ENCODE peak calls at places on chromosomes 11 and 22, in ten cellular contexts. One of them, this sample, is unnamed.

GRCh38 chr11:66970808-66971442 is 4.2 kb upstream of the C11orf86 start:
- DNase-seq in CD4-positive, alpha-beta T cell: no peak
- DNase-seq in IMR-90: peak; percentile 100
- DNase-seq in left ventricle myocardium inferior: no peak
- DNase-seq in CD8-positive, alpha-beta T cell: no peak
- DNase-seq in transverse colon: peak; percentile 29
- DNase-seq in Panc1: peak; percentile 91
- DNase-seq in hepatocyte: peak; percentile 85
- DNase-seq in lung: peak; percentile 69
- DNase-seq in colonic mucosa: no peak
- DNase-seq in this sample: peak; percentile 38

GRCh38 chr11:45803981-45804805 is 756 bp upstream of the SLC35C1 start:
- DNase-seq in CD4-positive, alpha-beta T cell: peak; percentile 58
- DNase-seq in left ventricle myocardium inferior: peak; percentile 88
- DNase-seq in transverse colon: peak; percentile 94
- DNase-seq in CD8-positive, alpha-beta T cell: peak; percentile 65
- DNase-seq in Panc1: no peak
- DNase-seq in hepatocyte: peak; percentile 90
- DNase-seq in colonic mucosa: peak; percentile 92
- DNase-seq in lung: peak; percentile 80
- DNase-seq in IMR-90: peak; percentile 33
- DNase-seq in this sample: peak; percentile 73

GRCh38 chr11:121671276-121672168 is 218.8 kb upstream of the SORL1-AS1 start:
- DNase-seq in hepatocyte: peak; percentile 58
- DNase-seq in left ventricle myocardium inferior: no peak
- DNase-seq in CD8-positive, alpha-beta T cell: no peak
- DNase-seq in colonic mucosa: no peak
- DNase-seq in Panc1: no peak
- DNase-seq in IMR-90: peak; percentile 49
- DNase-seq in lung: no peak
- DNase-seq in CD4-positive, alpha-beta T cell: no peak
- DNase-seq in transverse colon: no peak
- DNase-seq in this sample: peak; percentile 36

GRCh38 chr22:19129871-19130270 is 1.2 kb upstream of the TSSK2 start:
- DNase-seq in transverse colon: no peak
- DNase-seq in lung: no peak
- DNase-seq in CD4-positive, alpha-beta T cell: no peak
- DNase-seq in hepatocyte: no peak
- DNase-seq in left ventricle myocardium inferior: no peak
- DNase-seq in colonic mucosa: no peak
- DNase-seq in Panc1: no peak
- DNase-seq in CD8-positive, alpha-beta T cell: no peak
- DNase-seq in IMR-90: no peak
- DNase-seq in this sample: no peak

GRCh38 chr11:10114593-10115404 is 179.2 kb downstream of the SBF2 start:
- DNase-seq in hepatocyte: no peak
- DNase-seq in transverse colon: no peak
- DNase-seq in CD8-positive, alpha-beta T cell: no peak
- DNase-seq in CD4-positive, alpha-beta T cell: no peak
- DNase-seq in Panc1: no peak
- DNase-seq in colonic mucosa: no peak
- DNase-seq in IMR-90: no peak
- DNase-seq in lung: no peak
- DNase-seq in left ventricle myocardium inferior: no peak
- DNase-seq in this sample: peak; percentile 9

GRCh38 chr22:31451709-31452571 is 37.7 kb downstream of the EIF4ENIF1 start:
- DNase-seq in left ventricle myocardium inferior: no peak
- DNase-seq in CD8-positive, alpha-beta T cell: no peak
- DNase-seq in transverse colon: no peak
- DNase-seq in colonic mucosa: peak; percentile 18
- DNase-seq in lung: no peak
- DNase-seq in hepatocyte: peak; percentile 28
- DNase-seq in IMR-90: peak; percentile 59
- DNase-seq in CD4-positive, alpha-beta T cell: no peak
- DNase-seq in Panc1: peak; percentile 22
- DNase-seq in this sample: peak; percentile 3

GRCh38 chr11:3939651-3940190 is 84.3 kb downstream of the STIM1 start:
- DNase-seq in transverse colon: no peak
- DNase-seq in lung: no peak
- DNase-seq in CD4-positive, alpha-beta T cell: no peak
- DNase-seq in IMR-90: peak; percentile 74
- DNase-seq in colonic mucosa: no peak
- DNase-seq in hepatocyte: no peak
- DNase-seq in left ventricle myocardium inferior: no peak
- DNase-seq in Panc1: no peak
- DNase-seq in CD8-positive, alpha-beta T cell: no peak
- DNase-seq in this sample: no peak

GRCh38 chr11:21636561-21636960 is 556.3 kb upstream of the ANO5 start:
- DNase-seq in left ventricle myocardium inferior: no peak
- DNase-seq in IMR-90: no peak
- DNase-seq in CD4-positive, alpha-beta T cell: no peak
- DNase-seq in Panc1: no peak
- DNase-seq in CD8-positive, alpha-beta T cell: no peak
- DNase-seq in transverse colon: no peak
- DNase-seq in lung: no peak
- DNase-seq in colonic mucosa: no peak
- DNase-seq in hepatocyte: no peak
- DNase-seq in this sample: no peak

GRCh38 chr11:32092581-32093170 is 1.8 kb downstream of the RCN1 start:
- DNase-seq in Panc1: no peak
- DNase-seq in transverse colon: no peak
- DNase-seq in CD4-positive, alpha-beta T cell: no peak
- DNase-seq in CD8-positive, alpha-beta T cell: no peak
- DNase-seq in hepatocyte: no peak
- DNase-seq in IMR-90: no peak
- DNase-seq in colonic mucosa: no peak
- DNase-seq in left ventricle myocardium inferior: no peak
- DNase-seq in lung: no peak
- DNase-seq in this sample: no peak

GRCh38 chr11:17173332-17173731 is 34.5 kb downstream of the PIK3C2A start:
- DNase-seq in lung: no peak
- DNase-seq in CD8-positive, alpha-beta T cell: no peak
- DNase-seq in colonic mucosa: no peak
- DNase-seq in IMR-90: no peak
- DNase-seq in left ventricle myocardium inferior: no peak
- DNase-seq in transverse colon: no peak
- DNase-seq in CD4-positive, alpha-beta T cell: no peak
- DNase-seq in hepatocyte: no peak
- DNase-seq in Panc1: no peak
- DNase-seq in this sample: no peak

GRCh38 chr11:93741882-93742226 is 382 bp downstream of the C11orf54 start:
- DNase-seq in IMR-90: peak; percentile 68
- DNase-seq in transverse colon: peak; percentile 72
- DNase-seq in hepatocyte: peak; percentile 76
- DNase-seq in colonic mucosa: peak; percentile 74
- DNase-seq in CD8-positive, alpha-beta T cell: no peak
- DNase-seq in left ventricle myocardium inferior: no peak
- DNase-seq in lung: peak; percentile 69
- DNase-seq in Panc1: no peak
- DNase-seq in CD4-positive, alpha-beta T cell: no peak
- DNase-seq in this sample: peak; percentile 74

GRCh38 chr22:48673806-48674500 is 1153.7 kb downstream of the BRD1 start:
- DNase-seq in transverse colon: no peak
- DNase-seq in CD4-positive, alpha-beta T cell: no peak
- DNase-seq in CD8-positive, alpha-beta T cell: no peak
- DNase-seq in IMR-90: no peak
- DNase-seq in colonic mucosa: no peak
- DNase-seq in left ventricle myocardium inferior: no peak
- DNase-seq in Panc1: no peak
- DNase-seq in lung: no peak
- DNase-seq in hepatocyte: no peak
- DNase-seq in this sample: no peak

GRCh38 chr22:27879923-27880322 is 39.1 kb downstream of the PITPNB start:
- DNase-seq in CD8-positive, alpha-beta T cell: no peak
- DNase-seq in IMR-90: peak; percentile 54
- DNase-seq in Panc1: no peak
- DNase-seq in left ventricle myocardium inferior: no peak
- DNase-seq in CD4-positive, alpha-beta T cell: no peak
- DNase-seq in transverse colon: no peak
- DNase-seq in lung: no peak
- DNase-seq in hepatocyte: peak; percentile 50
- DNase-seq in colonic mucosa: no peak
- DNase-seq in this sample: peak; percentile 32

GRCh38 chr11:1223346-1224108 is 661 bp downstream of the MUC5B start:
- DNase-seq in IMR-90: no peak
- DNase-seq in CD8-positive, alpha-beta T cell: no peak
- DNase-seq in colonic mucosa: peak; percentile 41
- DNase-seq in lung: no peak
- DNase-seq in Panc1: no peak
- DNase-seq in hepatocyte: no peak
- DNase-seq in left ventricle myocardium inferior: no peak
- DNase-seq in transverse colon: peak; percentile 36
- DNase-seq in CD4-positive, alpha-beta T cell: no peak
- DNase-seq in this sample: no peak

GRCh38 chr11:70105755-70106571 is 27.8 kb downstream of the ANO1 start:
- DNase-seq in CD4-positive, alpha-beta T cell: no peak
- DNase-seq in IMR-90: no peak
- DNase-seq in Panc1: no peak
- DNase-seq in left ventricle myocardium inferior: no peak
- DNase-seq in hepatocyte: no peak
- DNase-seq in CD8-positive, alpha-beta T cell: no peak
- DNase-seq in lung: no peak
- DNase-seq in transverse colon: no peak
- DNase-seq in colonic mucosa: no peak
- DNase-seq in this sample: no peak

GRCh38 chr11:70105369-70105754 is 27.2 kb downstream of the ANO1 start:
- DNase-seq in hepatocyte: no peak
- DNase-seq in IMR-90: no peak
- DNase-seq in colonic mucosa: no peak
- DNase-seq in lung: no peak
- DNase-seq in CD8-positive, alpha-beta T cell: no peak
- DNase-seq in CD4-positive, alpha-beta T cell: no peak
- DNase-seq in left ventricle myocardium inferior: no peak
- DNase-seq in Panc1: no peak
- DNase-seq in transverse colon: no peak
- DNase-seq in this sample: no peak

GRCh38 chr11:70103256-70103975 is 25.3 kb downstream of the ANO1 start:
- DNase-seq in hepatocyte: no peak
- DNase-seq in left ventricle myocardium inferior: no peak
- DNase-seq in Panc1: no peak
- DNase-seq in transverse colon: no peak
- DNase-seq in lung: no peak
- DNase-seq in CD8-positive, alpha-beta T cell: no peak
- DNase-seq in IMR-90: no peak
- DNase-seq in colonic mucosa: no peak
- DNase-seq in CD4-positive, alpha-beta T cell: no peak
- DNase-seq in this sample: no peak

GRCh38 chr11:70104961-70105360 is 26.8 kb downstream of the ANO1 start:
- DNase-seq in transverse colon: no peak
- DNase-seq in hepatocyte: no peak
- DNase-seq in lung: no peak
- DNase-seq in CD8-positive, alpha-beta T cell: no peak
- DNase-seq in left ventricle myocardium inferior: no peak
- DNase-seq in colonic mucosa: no peak
- DNase-seq in IMR-90: no peak
- DNase-seq in Panc1: no peak
- DNase-seq in CD4-positive, alpha-beta T cell: no peak
- DNase-seq in this sample: no peak

DNA sequence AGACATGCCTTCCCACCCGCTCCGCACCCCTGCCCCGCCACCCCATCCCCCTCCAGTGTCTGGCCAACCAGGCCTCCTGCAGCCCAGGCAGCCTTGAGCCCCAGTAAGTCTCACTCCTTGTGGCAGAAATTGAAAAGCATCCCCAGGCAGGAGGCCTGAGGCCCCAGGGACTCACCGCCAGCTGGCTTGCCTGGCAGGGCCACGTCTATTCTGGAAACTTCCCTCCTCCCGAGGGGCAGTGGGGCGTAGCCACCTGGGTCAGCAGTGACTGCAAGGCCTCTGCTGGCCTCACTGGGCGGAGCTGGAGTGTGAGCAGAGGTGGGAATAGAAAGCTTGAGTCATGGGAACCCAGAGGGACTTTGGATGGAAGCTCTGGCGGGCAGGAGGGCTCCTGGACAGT is 26.3 kb downstream of the ANO1 start:
- DNase-seq in hepatocyte: peak; percentile 47
- DNase-seq in left ventricle myocardium inferior: no peak
- DNase-seq in CD4-positive, alpha-beta T cell: no peak
- DNase-seq in colonic mucosa: no peak
- DNase-seq in CD8-positive, alpha-beta T cell: no peak
- DNase-seq in transverse colon: no peak
- DNase-seq in IMR-90: no peak
- DNase-seq in lung: no peak
- DNase-seq in Panc1: no peak
- DNase-seq in this sample: no peak
- H3K27ac ChIP-seq in hepatocyte: no peak overlapping the region
- H3K27ac ChIP-seq in left ventricle myocardium inferior: peak overlapping the region; percentile 15
- H3K27ac ChIP-seq in CD4-positive, alpha-beta T cell: no peak overlapping the region
- H3K27ac ChIP-seq in colonic mucosa: no peak overlapping the region
- H3K27ac ChIP-seq in CD8-positive, alpha-beta T cell: no peak overlapping the region
- H3K27ac ChIP-seq in transverse colon: no peak overlapping the region
- H3K27ac ChIP-seq in IMR-90: no peak overlapping the region
- H3K27ac ChIP-seq in lung: no peak overlapping the region
- H3K27ac ChIP-seq in Panc1: no peak overlapping the region
- H3K27ac ChIP-seq in this sample: no peak overlapping the region

GRCh38 chr11:68399916-68400315 is 60.6 kb upstream of the PPP6R3 start:
- DNase-seq in colonic mucosa: no peak
- DNase-seq in Panc1: no peak
- DNase-seq in hepatocyte: no peak
- DNase-seq in transverse colon: no peak
- DNase-seq in lung: no peak
- DNase-seq in IMR-90: no peak
- DNase-seq in CD8-positive, alpha-beta T cell: no peak
- DNase-seq in CD4-positive, alpha-beta T cell: no peak
- DNase-seq in left ventricle myocardium inferior: no peak
- DNase-seq in this sample: no peak
- H3K27ac ChIP-seq in colonic mucosa: peak overlapping the region; percentile 36
- H3K27ac ChIP-seq in Panc1: no peak overlapping the region
- H3K27ac ChIP-seq in hepatocyte: peak overlapping the region; percentile 60
- H3K27ac ChIP-seq in transverse colon: peak overlapping the region; percentile 91
- H3K27ac ChIP-seq in lung: peak overlapping the region; percentile 83
- H3K27ac ChIP-seq in IMR-90: no peak overlapping the region
- H3K27ac ChIP-seq in CD8-positive, alpha-beta T cell: no peak overlapping the region
- H3K27ac ChIP-seq in CD4-positive, alpha-beta T cell: no peak overlapping the region
- H3K27ac ChIP-seq in left ventricle myocardium inferior: peak overlapping the region; percentile 94
- H3K27ac ChIP-seq in this sample: no peak overlapping the region

GRCh38 chr11:69312418-69313399 is 18.8 kb downstream of the MYEOV start:
- DNase-seq in lung: no peak
- DNase-seq in left ventricle myocardium inferior: peak; percentile 57
- DNase-seq in CD4-positive, alpha-beta T cell: no peak
- DNase-seq in hepatocyte: no peak
- DNase-seq in colonic mucosa: no peak
- DNase-seq in IMR-90: no peak
- DNase-seq in Panc1: no peak
- DNase-seq in CD8-positive, alpha-beta T cell: no peak
- DNase-seq in transverse colon: no peak
- DNase-seq in this sample: peak; percentile 92
- H3K27ac ChIP-seq in lung: no peak overlapping the region
- H3K27ac ChIP-seq in left ventricle myocardium inferior: peak overlapping the region; percentile 44
- H3K27ac ChIP-seq in CD4-positive, alpha-beta T cell: no peak overlapping the region
- H3K27ac ChIP-seq in hepatocyte: no peak overlapping the region
- H3K27ac ChIP-seq in colonic mucosa: no peak overlapping the region
- H3K27ac ChIP-seq in IMR-90: no peak overlapping the region
- H3K27ac ChIP-seq in Panc1: no peak overlapping the region
- H3K27ac ChIP-seq in CD8-positive, alpha-beta T cell: no peak overlapping the region
- H3K27ac ChIP-seq in transverse colon: no peak overlapping the region
- H3K27ac ChIP-seq in this sample: peak overlapping the region; percentile 97

DNA sequence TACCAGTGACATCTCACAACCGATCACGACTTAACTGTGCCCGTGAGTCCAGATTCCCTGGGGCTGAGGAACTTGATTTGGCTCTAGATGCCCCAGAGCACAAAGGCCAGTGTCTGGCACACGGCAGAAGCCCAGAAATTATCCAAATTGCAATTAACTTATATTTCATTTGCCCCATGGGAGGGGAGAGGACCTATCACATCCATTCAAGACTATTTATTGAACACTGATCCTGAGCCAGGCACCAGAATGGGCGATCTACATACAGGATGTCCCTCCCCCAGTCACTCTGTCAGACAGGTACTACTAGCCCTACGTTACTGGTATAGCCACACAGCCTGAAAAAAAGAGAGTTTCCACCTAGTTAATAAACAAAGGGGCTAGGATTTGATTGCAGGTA is 5.1 kb downstream of the DNAL4 start:
- DNase-seq in left ventricle myocardium inferior: no peak
- DNase-seq in Panc1: no peak
- DNase-seq in CD4-positive, alpha-beta T cell: no peak
- DNase-seq in CD8-positive, alpha-beta T cell: no peak
- DNase-seq in colonic mucosa: no peak
- DNase-seq in transverse colon: no peak
- DNase-seq in lung: no peak
- DNase-seq in IMR-90: no peak
- DNase-seq in hepatocyte: no peak
- DNase-seq in this sample: no peak
- H3K27ac ChIP-seq in left ventricle myocardium inferior: peak overlapping the region; percentile 93
- H3K27ac ChIP-seq in Panc1: no peak overlapping the region
- H3K27ac ChIP-seq in CD4-positive, alpha-beta T cell: no peak overlapping the region
- H3K27ac ChIP-seq in CD8-positive, alpha-beta T cell: no peak overlapping the region
- H3K27ac ChIP-seq in colonic mucosa: peak overlapping the region; percentile 10
- H3K27ac ChIP-seq in transverse colon: peak overlapping the region; percentile 73
- H3K27ac ChIP-seq in lung: peak overlapping the region; percentile 80
- H3K27ac ChIP-seq in IMR-90: no peak overlapping the region
- H3K27ac ChIP-seq in hepatocyte: peak overlapping the region; percentile 58
- H3K27ac ChIP-seq in this sample: peak overlapping the region; percentile 57

This sample was measured in SJCRH30.